ENCODE peak calls at places on chromosomes 1 and 21, in seven cellular contexts. I, Z, Q, M, V, H and B are unnamed samples.

GRCh38 chr21:46114963-46115362 is 17.1 kb downstream of the COL6A2 start:
- DNase-seq in I (no peak), Z (no peak), Q (no peak), M (no peak), V (peak), H (peak), B (no peak)

GRCh38 chr1:230012093-230012393 is 55.0 kb upstream of the GALNT2 start:
- DNase-seq in I (no peak), Z (no peak), Q (no peak), M (no peak), V (no peak), H (no peak), B (no peak)

GRCh38 chr1:182974792-182975191 is 21.8 kb upstream of the SHCBP1L start:
- DNase-seq in I (no peak), Z (no peak), Q (no peak), M (no peak), V (no peak), H (no peak), B (no peak)

GRCh38 chr21:45180289-45180599 is 105.9 kb downstream of the ADARB1 start:
- DNase-seq in I (no peak), Z (no peak), Q (no peak), M (no peak), V (no peak), H (no peak), B (no peak)

GRCh38 chr1:101193733-101194169 is 43.1 kb upstream of the S1PR1 start:
- DNase-seq in I (no peak), Z (no peak), Q (no peak), M (peak), V (no peak), H (no peak), B (no peak)

GRCh38 chr1:10975567-10976326 is 36.7 kb upstream of the TARDBP start:
- DNase-seq in I (peak), Z (no peak), Q (peak), M (no peak), V (peak), H (no peak), B (peak)

GRCh38 chr1:201791775-201792166 is 37.2 kb upstream of the IPO9 start:
- DNase-seq in I (no peak), Z (no peak), Q (peak), M (peak), V (no peak), H (no peak), B (no peak)

GRCh38 chr1:40745180-40745579 is 38.4 kb upstream of the KCNQ4 start:
- DNase-seq in I (no peak), Z (no peak), Q (no peak), M (no peak), V (no peak), H (no peak), B (no peak)

GRCh38 chr1:8862528-8862927 is 16.0 kb downstream of the ENO1 start:
- DNase-seq in I (peak), Z (no peak), Q (peak), M (peak), V (no peak), H (no peak), B (peak)

GRCh38 chr1:154325583-154326545 is 539 bp downstream of the ATP8B2 start:
- DNase-seq in I (peak), Z (peak), Q (peak), M (peak), V (peak), H (peak), B (peak)

GRCh38 chr1:228274452-228275153 is 66.8 kb downstream of the OBSCN start:
- DNase-seq in I (no peak), Z (no peak), Q (no peak), M (no peak), V (peak), H (peak), B (no peak)

GRCh38 chr1:40877681-40878080 is 15.5 kb upstream of the CITED4 start:
- DNase-seq in I (peak), Z (peak), Q (peak), M (no peak), V (peak), H (no peak), B (peak)

GRCh38 chr1:228095938-228096337 is 7.2 kb downstream of the C1orf35 start:
- DNase-seq in I (no peak), Z (no peak), Q (no peak), M (no peak), V (peak), H (no peak), B (no peak)

GRCh38 chr1:158611916-158612315 is 6.8 kb downstream of the OR10Z1 start:
- DNase-seq in I (no peak), Z (no peak), Q (no peak), M (no peak), V (no peak), H (no peak), B (no peak)

GRCh38 chr1:16167331-16168143 is 11.7 kb upstream of the EPHA2 start:
- DNase-seq in I (no peak), Z (no peak), Q (peak), M (no peak), V (no peak), H (no peak), B (peak)

GRCh38 chr1:63435136-63435535 is 67.7 kb downstream of the ALG6 start:
- DNase-seq in I (no peak), Z (no peak), Q (no peak), M (no peak), V (no peak), H (no peak), B (no peak)

GRCh38 chr21:36803051-36803709 is 104.3 kb downstream of the SIM2 start:
- DNase-seq in I (no peak), Z (no peak), Q (no peak), M (no peak), V (no peak), H (no peak), B (no peak)

GRCh38 chr1:203475012-203475981 is at the start of gene PRELP:
- DNase-seq in I (peak), Z (no peak), Q (peak), M (no peak), V (peak), H (no peak), B (peak)

GRCh38 chr1:152926091-152926490 is 17.7 kb downstream of the IVL start:
- DNase-seq in I (peak), Z (no peak), Q (no peak), M (peak), V (no peak), H (no peak), B (peak)

GRCh38 chr21:15592271-15592860 is 137.4 kb upstream of the USP25 start:
- DNase-seq in I (peak), Z (no peak), Q (peak), M (peak), V (no peak), H (no peak), B (peak)

GRCh38 chr1:94243665-94244064 is 6.3 kb upstream of the ARHGAP29 start:
- DNase-seq in I (no peak), Z (no peak), Q (no peak), M (no peak), V (no peak), H (no peak), B (no peak)

GRCh38 chr1:222171005-222171404 is 376.9 kb downstream of the HHIPL2 start:
- DNase-seq in I (peak), Z (no peak), Q (peak), M (peak), V (no peak), H (no peak), B (peak)

GRCh38 chr1:109370712-109371270 is 26.9 kb downstream of the SORT1 start:
- DNase-seq in I (peak), Z (no peak), Q (no peak), M (peak), V (no peak), H (no peak), B (no peak)

GRCh38 chr1:212699104-212699838 is 369 bp downstream of the BATF3 start:
- DNase-seq in I (peak), Z (no peak), Q (peak), M (no peak), V (peak), H (peak), B (peak)

GRCh38 chr1:169113613-169114119 is 7.2 kb downstream of the ATP1B1 start:
- DNase-seq in I (no peak), Z (no peak), Q (no peak), M (no peak), V (no peak), H (no peak), B (no peak)

GRCh38 chr21:34935868-34936267 is 113.2 kb downstream of the RUNX1 start:
- DNase-seq in I (no peak), Z (no peak), Q (no peak), M (no peak), V (no peak), H (no peak), B (no peak)

GRCh38 chr1:218211241-218211640 is 73.9 kb upstream of the RRP15 start:
- DNase-seq in I (no peak), Z (no peak), Q (no peak), M (no peak), V (no peak), H (no peak), B (no peak)

GRCh38 chr1:7247683-7248401 is 462.6 kb downstream of the CAMTA1 start:
- DNase-seq in I (no peak), Z (no peak), Q (peak), M (no peak), V (no peak), H (no peak), B (no peak)

GRCh38 chr1:246930830-246931548 is 759 bp downstream of the AHCTF1 start:
- DNase-seq in I (peak), Z (peak), Q (peak), M (peak), V (peak), H (peak), B (peak)

GRCh38 chr1:155026588-155026987 is 7.0 kb downstream of the DCST2 start:
- DNase-seq in I (no peak), Z (no peak), Q (no peak), M (no peak), V (no peak), H (no peak), B (no peak)

GRCh38 chr1:36707221-36707620 is 224.5 kb upstream of the CSF3R start:
- DNase-seq in I (no peak), Z (no peak), Q (peak), M (no peak), V (no peak), H (no peak), B (no peak)

GRCh38 chr1:2429780-2430591 is 17.6 kb upstream of the PEX10 start:
- DNase-seq in I (no peak), Z (no peak), Q (no peak), M (peak), V (no peak), H (no peak), B (peak)

GRCh38 chr1:112698366-112699310 is 8.3 kb downstream of the RHOC start:
- DNase-seq in I (no peak), Z (no peak), Q (peak), M (peak), V (no peak), H (no peak), B (peak)

GRCh38 chr1:156816561-156817328 is at the start of gene SH2D2A:
- DNase-seq in I (no peak), Z (no peak), Q (peak), M (peak), V (peak), H (peak), B (peak)

GRCh38 chr1:13968361-13968760 is 268.4 kb downstream of the PRDM2 start:
- DNase-seq in I (peak), Z (no peak), Q (no peak), M (no peak), V (no peak), H (no peak), B (no peak)

GRCh38 chr1:23673086-23673813 is 18.4 kb upstream of the RPL11 start:
- DNase-seq in I (no peak), Z (no peak), Q (peak), M (peak), V (no peak), H (no peak), B (no peak)

GRCh38 chr1:84259376-84259775 is 42.1 kb upstream of the SAMD13 start:
- DNase-seq in I (no peak), Z (no peak), Q (peak), M (no peak), V (no peak), H (no peak), B (no peak)

GRCh38 chr21:33266784-33267135 is 593 bp downstream of the IL10RB start:
- DNase-seq in I (no peak), Z (no peak), Q (no peak), M (no peak), V (no peak), H (no peak), B (no peak)